ENCODE peak calls at places on chromosomes 2 and 18, in four cellular contexts. One of them, this sample, is unnamed.

GRCh38 chr2:25620077-25620476 is 53.3 kb downstream of the DTNB start:
- DNase-seq in GM12878: no peak
- DNase-seq in A549: no peak
- DNase-seq in sigmoid colon: no peak
- DNase-seq in this sample: no peak

GRCh38 chr2:43136862-43137261 is 89.5 kb downstream of the ZFP36L2 start:
- DNase-seq in GM12878: no peak
- DNase-seq in A549: no peak
- DNase-seq in sigmoid colon: no peak
- DNase-seq in this sample: no peak

GRCh38 chr2:161031516-161031915 is 128.7 kb upstream of the TANK start:
- DNase-seq in GM12878: no peak
- DNase-seq in A549: no peak
- DNase-seq in sigmoid colon: no peak
- DNase-seq in this sample: no peak

GRCh38 chr18:64055019-64055418 is 85.1 kb downstream of the SERPINB8 start:
- DNase-seq in GM12878: no peak
- DNase-seq in A549: no peak
- DNase-seq in sigmoid colon: no peak
- DNase-seq in this sample: no peak

GRCh38 chr2:25331686-25332365 is 9.9 kb downstream of the DNMT3A start:
- DNase-seq in GM12878: no peak
- DNase-seq in A549: no peak
- DNase-seq in sigmoid colon: no peak
- DNase-seq in this sample: no peak

GRCh38 chr2:205845446-205845845 is 163.1 kb downstream of the NRP2 start:
- DNase-seq in GM12878: no peak
- DNase-seq in A549: no peak
- DNase-seq in sigmoid colon: no peak
- DNase-seq in this sample: no peak

GRCh38 chr2:28360742-28361293 is 31.8 kb upstream of the FOSL2 start:
- DNase-seq in GM12878: no peak
- DNase-seq in A549: peak; percentile 51
- DNase-seq in sigmoid colon: peak; percentile 68
- DNase-seq in this sample: peak; percentile 78

GRCh38 chr2:225740086-225740485 is 340.6 kb downstream of the NYAP2 start:
- DNase-seq in GM12878: no peak
- DNase-seq in A549: no peak
- DNase-seq in sigmoid colon: no peak
- DNase-seq in this sample: no peak

GRCh38 chr2:42931147-42931817 is 138.9 kb upstream of the HAAO start:
- DNase-seq in GM12878: no peak
- DNase-seq in A549: peak; percentile 27
- DNase-seq in sigmoid colon: no peak
- DNase-seq in this sample: no peak

GRCh38 chr2:170966648-170967396 is 37.8 kb downstream of the GORASP2 start:
- DNase-seq in GM12878: no peak
- DNase-seq in A549: peak; percentile 61
- DNase-seq in sigmoid colon: no peak
- DNase-seq in this sample: no peak

GRCh38 chr2:142030735-142031134 is 100.1 kb downstream of the LRP1B start:
- DNase-seq in GM12878: no peak
- DNase-seq in A549: no peak
- DNase-seq in sigmoid colon: no peak
- DNase-seq in this sample: no peak

GRCh38 chr2:181672255-181673008 is 7.9 kb downstream of the NEUROD1 start:
- DNase-seq in GM12878: peak; percentile 40
- DNase-seq in A549: no peak
- DNase-seq in sigmoid colon: no peak
- DNase-seq in this sample: no peak

GRCh38 chr2:112691761-112692370 is 29.0 kb upstream of the NT5DC4 start:
- DNase-seq in GM12878: no peak
- DNase-seq in A549: peak; percentile 19
- DNase-seq in sigmoid colon: peak; percentile 36
- DNase-seq in this sample: no peak

GRCh38 chr18:54881229-54881753 is 53.0 kb downstream of the RAB27B start:
- DNase-seq in GM12878: no peak
- DNase-seq in A549: no peak
- DNase-seq in sigmoid colon: no peak
- DNase-seq in this sample: no peak

GRCh38 chr2:128427356-128427755 is 108.7 kb upstream of the HS6ST1 start:
- DNase-seq in GM12878: no peak
- DNase-seq in A549: no peak
- DNase-seq in sigmoid colon: peak; percentile 13
- DNase-seq in this sample: peak; percentile 4

GRCh38 chr2:237904806-237905599 is 45.6 kb downstream of the RAMP1 start:
- DNase-seq in GM12878: peak; percentile 53
- DNase-seq in A549: no peak
- DNase-seq in sigmoid colon: peak; percentile 82
- DNase-seq in this sample: peak; percentile 51

GRCh38 chr18:67428148-67428547 is 88.4 kb downstream of the DSEL start:
- DNase-seq in GM12878: no peak
- DNase-seq in A549: no peak
- DNase-seq in sigmoid colon: no peak
- DNase-seq in this sample: no peak

GRCh38 chr2:159879061-159879604 is 81.1 kb upstream of the CD302 start:
- DNase-seq in GM12878: peak; percentile 77
- DNase-seq in A549: no peak
- DNase-seq in sigmoid colon: no peak
- DNase-seq in this sample: no peak

GRCh38 chr2:190407662-190408537 is at the start of gene MFSD6:
- DNase-seq in GM12878: no peak
- DNase-seq in A549: peak; percentile 45
- DNase-seq in sigmoid colon: peak; percentile 77
- DNase-seq in this sample: peak; percentile 65

GRCh38 chr18:74459877-74460276 is 2.8 kb upstream of the DIPK1C start:
- DNase-seq in GM12878: no peak
- DNase-seq in A549: peak; percentile 16
- DNase-seq in sigmoid colon: no peak
- DNase-seq in this sample: no peak

GRCh38 chr2:160583823-160584537 is 90.4 kb upstream of the RBMS1 start:
- DNase-seq in GM12878: no peak
- DNase-seq in A549: no peak
- DNase-seq in sigmoid colon: no peak
- DNase-seq in this sample: no peak

GRCh38 chr18:3478262-3478978 is 28.4 kb downstream of the TGIF1 start:
- DNase-seq in GM12878: no peak
- DNase-seq in A549: no peak
- DNase-seq in sigmoid colon: no peak
- DNase-seq in this sample: no peak

GRCh38 chr2:239337877-239338484 is 62.8 kb downstream of the HDAC4 start:
- DNase-seq in GM12878: no peak
- DNase-seq in A549: no peak
- DNase-seq in sigmoid colon: no peak
- DNase-seq in this sample: no peak

GRCh38 chr18:31294199-31294747 is 23.7 kb upstream of the DSG1 start:
- DNase-seq in GM12878: no peak
- DNase-seq in A549: no peak
- DNase-seq in sigmoid colon: no peak
- DNase-seq in this sample: no peak

GRCh38 chr2:25473758-25474335 is 132.1 kb upstream of the DNMT3A start:
- DNase-seq in GM12878: no peak
- DNase-seq in A549: no peak
- DNase-seq in sigmoid colon: no peak
- DNase-seq in this sample: peak; percentile 17

GRCh38 chr2:19911799-19912509 is 10.2 kb upstream of the TTC32 start:
- DNase-seq in GM12878: no peak
- DNase-seq in A549: peak; percentile 31
- DNase-seq in sigmoid colon: no peak
- DNase-seq in this sample: no peak

DNA sequence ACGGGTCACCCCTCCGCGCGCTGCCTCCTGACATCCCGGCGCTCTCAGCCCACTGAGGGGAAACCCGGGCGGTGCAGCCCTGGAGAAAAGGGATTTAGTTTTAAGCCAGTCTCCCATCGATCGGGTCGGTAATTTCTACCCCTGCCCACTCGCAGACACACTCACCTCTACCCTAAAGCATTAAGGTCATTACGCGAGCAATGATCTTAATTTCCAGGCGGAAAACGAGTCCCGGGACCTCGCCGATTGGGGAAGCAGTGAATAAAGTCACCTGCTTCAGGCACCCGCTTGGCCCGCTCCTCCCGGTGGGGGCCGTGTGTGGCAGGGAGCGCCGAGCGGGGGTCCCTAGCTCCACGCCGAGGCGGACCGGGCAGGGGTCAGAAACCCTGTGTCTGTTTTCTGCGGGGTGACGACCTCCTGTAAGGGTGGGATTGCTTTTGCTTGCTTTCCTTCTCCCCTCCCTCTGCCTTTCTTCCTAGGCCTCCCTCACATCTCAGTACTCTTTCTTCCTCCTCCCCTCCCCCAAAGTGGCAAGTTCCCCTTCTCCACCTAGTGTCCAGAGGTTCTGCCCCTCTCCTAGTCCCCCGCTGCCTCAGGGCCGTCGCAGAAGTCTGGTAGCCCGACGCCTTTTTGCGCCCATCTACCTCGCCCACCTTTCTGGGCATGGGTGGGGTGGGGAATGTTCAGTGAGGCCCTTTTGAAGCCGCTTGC is 142.6 kb downstream of the MEIS1 start:
- DNase-seq in GM12878: no peak
- DNase-seq in A549: no peak
- DNase-seq in sigmoid colon: peak; percentile 82
- DNase-seq in this sample: peak; percentile 63
- TF ChIP-seq POLR2A in GM12878: no peak
- TF ChIP-seq POLR2A in A549: no peak
- TF ChIP-seq POLR2A in sigmoid colon: no peak
- TF ChIP-seq POLR2A in this sample: no peak

GRCh38 chr2:120769787-120770120 is 34.1 kb downstream of the GLI2 start:
- DNase-seq in GM12878: no peak
- DNase-seq in A549: no peak
- DNase-seq in sigmoid colon: no peak
- DNase-seq in this sample: no peak
- TF ChIP-seq POLR2A in GM12878: no peak
- TF ChIP-seq POLR2A in A549: no peak
- TF ChIP-seq POLR2A in sigmoid colon: no peak
- TF ChIP-seq POLR2A in this sample: no peak

GRCh38 chr2:216498418-216499413 is at the start of gene RPL37A:
- DNase-seq in GM12878: peak; percentile 87
- DNase-seq in A549: peak; percentile 97
- DNase-seq in sigmoid colon: peak; percentile 95
- DNase-seq in this sample: peak; percentile 94

GRCh38 chr2:216499641-216500218 is 1.1 kb downstream of the RPL37A start:
- DNase-seq in GM12878: no peak
- DNase-seq in A549: no peak
- DNase-seq in sigmoid colon: no peak
- DNase-seq in this sample: no peak

GRCh38 chr2:216495656-216496055 is 3.0 kb upstream of the RPL37A start:
- DNase-seq in GM12878: no peak
- DNase-seq in A549: no peak
- DNase-seq in sigmoid colon: no peak
- DNase-seq in this sample: no peak

GRCh38 chr2:216497382-216497781 is 1.3 kb upstream of the RPL37A start:
- DNase-seq in GM12878: no peak
- DNase-seq in A549: no peak
- DNase-seq in sigmoid colon: no peak
- DNase-seq in this sample: no peak

GRCh38 chr2:216497808-216498366 is 757 bp upstream of the RPL37A start:
- DNase-seq in GM12878: no peak
- DNase-seq in A549: no peak
- DNase-seq in sigmoid colon: no peak
- DNase-seq in this sample: no peak
- TF ChIP-seq POLR2A in GM12878: no peak
- TF ChIP-seq POLR2A in A549: no peak
- TF ChIP-seq POLR2A in sigmoid colon: no peak
- TF ChIP-seq POLR2A in this sample: no peak

GRCh38 chr2:2530334-2530733 is 199.3 kb upstream of the MYT1L start:
- DNase-seq in GM12878: no peak
- DNase-seq in A549: peak; percentile 9
- DNase-seq in sigmoid colon: no peak
- DNase-seq in this sample: no peak
- TF ChIP-seq POLR2A in GM12878: no peak
- TF ChIP-seq POLR2A in A549: no peak
- TF ChIP-seq POLR2A in sigmoid colon: no peak
- TF ChIP-seq POLR2A in this sample: no peak

GRCh38 chr2:179263460-179264237 is 983 bp downstream of the SESTD1 start:
- DNase-seq in GM12878: no peak
- DNase-seq in A549: peak; percentile 41
- DNase-seq in sigmoid colon: peak; percentile 79
- DNase-seq in this sample: peak; percentile 52
- TF ChIP-seq POLR2A in GM12878: no peak
- TF ChIP-seq POLR2A in A549: no peak
- TF ChIP-seq POLR2A in sigmoid colon: no peak
- TF ChIP-seq POLR2A in this sample: no peak

GRCh38 chr18:26865557-26865956 is at the start of gene AQP4:
- DNase-seq in GM12878: no peak
- DNase-seq in A549: no peak
- DNase-seq in sigmoid colon: no peak
- DNase-seq in this sample: no peak
- TF ChIP-seq POLR2A in GM12878: no peak
- TF ChIP-seq POLR2A in A549: no peak
- TF ChIP-seq POLR2A in sigmoid colon: no peak
- TF ChIP-seq POLR2A in this sample: no peak

GRCh38 chr2:65025453-65026128 is 30.6 kb upstream of the CEP68 start:
- DNase-seq in GM12878: no peak
- DNase-seq in A549: no peak
- DNase-seq in sigmoid colon: no peak
- DNase-seq in this sample: no peak
- TF ChIP-seq POLR2A in GM12878: no peak
- TF ChIP-seq POLR2A in A549: no peak
- TF ChIP-seq POLR2A in sigmoid colon: no peak
- TF ChIP-seq POLR2A in this sample: no peak

GRCh38 chr2:216057688-216058193 is 23.9 kb downstream of the PECR start:
- DNase-seq in GM12878: peak; percentile 96
- DNase-seq in A549: peak; percentile 85
- DNase-seq in sigmoid colon: no peak
- DNase-seq in this sample: no peak
- TF ChIP-seq POLR2A in GM12878: peak; percentile 68
- TF ChIP-seq POLR2A in A549: no peak
- TF ChIP-seq POLR2A in sigmoid colon: no peak
- TF ChIP-seq POLR2A in this sample: no peak

GRCh38 chr18:59906203-59906602 is 6.4 kb downstream of the PMAIP1 start:
- DNase-seq in GM12878: no peak
- DNase-seq in A549: no peak
- DNase-seq in sigmoid colon: no peak
- DNase-seq in this sample: no peak
- TF ChIP-seq POLR2A in GM12878: no peak
- TF ChIP-seq POLR2A in A549: no peak
- TF ChIP-seq POLR2A in sigmoid colon: no peak
- TF ChIP-seq POLR2A in this sample: no peak